ENCODE peak calls at places on chromosomes 7 and 10, in ten cellular contexts. H is K562, C is left ventricle myocardium inferior, V is lower leg skin, M is SK-N-SH, G is EL, D is NCI-H460, T is dorsolateral prefrontal cortex, U is EH, W is neural progenitor cell. O is an unnamed sample.

GRCh38 chr7:158001621-158002320 is 585.9 kb downstream of the PTPRN2 start:
- DNase-seq in G (no peak), V (no peak), M (peak), C (no peak), D (no peak), H (no peak), U (no peak), W (no peak), T (no peak), O (no peak)

GRCh38 chr7:135490783-135491182 is 19.1 kb downstream of the CNOT4 start:
- DNase-seq in C (no peak), M (no peak), U (peak), D (no peak), T (no peak), H (peak), W (no peak), G (peak), V (no peak), O (no peak)

GRCh38 chr10:14844948-14845347 is 6.8 kb downstream of the HSPA14 start:
- DNase-seq in T (no peak), D (no peak), W (no peak), U (peak), V (no peak), C (no peak), G (no peak), H (peak), M (no peak), O (no peak)

GRCh38 chr7:26759108-26759507 is 105.3 kb downstream of the SKAP2 start:
- DNase-seq in C (no peak), W (no peak), M (no peak), D (no peak), H (no peak), G (no peak), V (no peak), U (no peak), T (no peak), O (no peak)

GRCh38 chr7:139783647-139784385 is 6.0 kb upstream of the HIPK2 start:
- DNase-seq in V (no peak), D (peak), T (no peak), M (no peak), G (no peak), H (peak), C (no peak), U (no peak), W (peak), O (no peak)

GRCh38 chr7:123864966-123865365 is 20.0 kb downstream of the HYAL4 start:
- DNase-seq in H (no peak), U (peak), V (no peak), D (no peak), C (no peak), G (peak), T (no peak), W (no peak), M (no peak), O (no peak)

GRCh38 chr10:101906586-101907183 is 63.1 kb upstream of the KCNIP2 start:
- DNase-seq in G (no peak), D (no peak), V (no peak), C (no peak), T (no peak), U (no peak), M (no peak), H (no peak), W (no peak), O (no peak)

GRCh38 chr7:128888756-128889095 is 21.8 kb downstream of the KCP start:
- DNase-seq in G (no peak), T (no peak), M (no peak), D (no peak), U (no peak), V (no peak), C (no peak), H (no peak), W (no peak), O (no peak)

GRCh38 chr10:61108880-61109279 is 164.9 kb upstream of the RHOBTB1 start:
- DNase-seq in H (peak), T (no peak), V (no peak), U (peak), W (no peak), D (no peak), M (no peak), C (no peak), G (no peak), O (no peak)

GRCh38 chr10:127942811-127943210 is 35.9 kb downstream of the PTPRE start:
- DNase-seq in H (no peak), W (no peak), T (no peak), U (no peak), M (peak), C (no peak), D (no peak), V (no peak), G (no peak), O (no peak)

GRCh38 chr7:24949884-24950283 is 30.1 kb downstream of the OSBPL3 start:
- DNase-seq in G (no peak), M (no peak), W (no peak), T (no peak), C (no peak), V (no peak), D (no peak), H (no peak), U (no peak), O (no peak)

GRCh38 chr7:7554021-7554432 is 12.7 kb upstream of the MIOS start:
- DNase-seq in D (no peak), U (peak), H (no peak), V (no peak), C (no peak), G (peak), T (no peak), M (no peak), W (peak), O (no peak)

GRCh38 chr10:117140525-117140902 is 2.4 kb upstream of the VAX1 start:
- DNase-seq in V (no peak), C (no peak), H (no peak), T (no peak), W (peak), U (no peak), D (no peak), M (no peak), G (no peak), O (no peak)

GRCh38 chr10:43781480-43782361 is 133.0 kb upstream of the ZNF32 start:
- DNase-seq in C (no peak), T (no peak), V (no peak), G (peak), U (peak), D (no peak), M (peak), H (no peak), W (no peak), O (no peak)

GRCh38 chr7:120272261-120272895 is 597 bp upstream of the KCND2 start:
- DNase-seq in G (peak), W (peak), H (peak), M (peak), V (no peak), U (peak), D (peak), T (no peak), C (no peak), O (peak)

GRCh38 chr7:151310578-151310977 is 31.0 kb upstream of the NUB1 start:
- DNase-seq in T (no peak), G (peak), C (no peak), W (no peak), D (no peak), U (peak), M (peak), H (peak), V (no peak), O (peak)

GRCh38 chr7:50068850-50069551 is 24.0 kb downstream of the ZPBP start:
- DNase-seq in W (no peak), D (no peak), M (no peak), T (no peak), U (peak), H (no peak), C (no peak), V (peak), G (peak), O (no peak)